ENCODE peak calls at places on chromosomes 13 and 19, in ten cellular contexts. I is A549, O is uterus, T is heart right ventricle, K is AG09309, R is dorsolateral prefrontal cortex, P is hepatocyte, W is lower lobe of right lung, M is GM12865, F is gastrocnemius medialis. X is an unnamed sample.

GRCh38 chr19:14054099-14054498 is 7.8 kb downstream of the PALM3 start:
- DNase-seq in I (no peak), O (no peak), T (no peak), K (no peak), R (no peak), P (no peak), W (no peak), M (no peak), F (no peak), X (no peak)

GRCh38 chr13:80337011-80337688 is 3.8 kb downstream of the SPRY2 start:
- DNase-seq in I (no peak), O (no peak), T (no peak), K (no peak), R (no peak), P (peak; percentile 20), W (no peak), M (no peak), F (peak; percentile 23), X (no peak)

GRCh38 chr13:29522044-29522685 is 73.3 kb downstream of the SLC7A1 start:
- DNase-seq in I (no peak), O (peak; percentile 65), T (no peak), K (peak; percentile 98), R (no peak), P (peak; percentile 34), W (no peak), M (no peak), F (peak; percentile 45), X (peak; percentile 97)

GRCh38 chr19:55080915-55081772 is 5.5 kb downstream of the EPS8L1 start:
- DNase-seq in I (peak; percentile 89), O (peak; percentile 53), T (peak; percentile 73), K (no peak), R (no peak), P (peak; percentile 87), W (peak; percentile 90), M (peak; percentile 96), F (peak; percentile 48), X (peak; percentile 73)

GRCh38 chr19:31675187-31675913 is 326.1 kb upstream of the TSHZ3 start:
- DNase-seq in I (no peak), O (no peak), T (no peak), K (peak; percentile 1), R (no peak), P (no peak), W (no peak), M (no peak), F (no peak), X (peak; percentile 38)

GRCh38 chr13:79128158-79128557 is 277.9 kb downstream of the RBM26 start:
- DNase-seq in I (peak; percentile 9), O (no peak), T (no peak), K (no peak), R (no peak), P (peak; percentile 7), W (no peak), M (peak; percentile 32), F (no peak), X (peak; percentile 76)

GRCh38 chr13:44759222-44759721 is 183.1 kb upstream of the TSC22D1 start:
- DNase-seq in I (no peak), O (no peak), T (no peak), K (no peak), R (no peak), P (peak; percentile 25), W (no peak), M (no peak), F (peak; percentile 72), X (no peak)

GRCh38 chr13:37608750-37609339 is 10.3 kb upstream of the POSTN start:
- DNase-seq in I (no peak), O (no peak), T (no peak), K (no peak), R (no peak), P (no peak), W (no peak), M (no peak), F (no peak), X (no peak)

GRCh38 chr13:67273001-67273400 is 42.9 kb upstream of the PCDH9 start:
- DNase-seq in I (no peak), O (no peak), T (no peak), K (no peak), R (no peak), P (no peak), W (no peak), M (no peak), F (no peak), X (no peak)

GRCh38 chr19:46717716-46718143 is 816 bp upstream of the PRKD2 start:
- DNase-seq in I (no peak), O (no peak), T (no peak), K (no peak), R (no peak), P (no peak), W (no peak), M (peak; percentile 40), F (no peak), X (no peak)

GRCh38 chr13:110409581-110409992 is 102.5 kb downstream of the COL4A2 start:
- DNase-seq in I (no peak), O (no peak), T (peak; percentile 57), K (no peak), R (no peak), P (no peak), W (no peak), M (no peak), F (no peak), X (peak; percentile 90)

GRCh38 chr19:17376935-17377600 is at the start of gene PLVAP:
- DNase-seq in I (no peak), O (no peak), T (peak; percentile 41), K (no peak), R (no peak), P (no peak), W (peak; percentile 50), M (no peak), F (no peak), X (no peak)

GRCh38 chr19:39409207-39409885 is 2.7 kb downstream of the ZFP36 start:
- DNase-seq in I (peak; percentile 89), O (peak; percentile 95), T (peak; percentile 90), K (no peak), R (peak; percentile 75), P (peak; percentile 96), W (peak; percentile 96), M (peak; percentile 88), F (peak; percentile 95), X (peak; percentile 78)

GRCh38 chr13:51772781-51773180 is 31.2 kb downstream of the DHRS12 start:
- DNase-seq in I (no peak), O (no peak), T (no peak), K (no peak), R (no peak), P (no peak), W (no peak), M (no peak), F (no peak), X (no peak)

GRCh38 chr13:51777921-51778320 is 26.0 kb downstream of the DHRS12 start:
- DNase-seq in I (no peak), O (no peak), T (no peak), K (no peak), R (no peak), P (no peak), W (no peak), M (no peak), F (no peak), X (no peak)

GRCh38 chr13:51778407-51778806 is 25.6 kb downstream of the DHRS12 start:
- DNase-seq in I (no peak), O (no peak), T (no peak), K (no peak), R (no peak), P (no peak), W (no peak), M (no peak), F (no peak), X (no peak)

GRCh38 chr13:51773515-51773914 is 30.4 kb downstream of the DHRS12 start:
- DNase-seq in I (no peak), O (no peak), T (no peak), K (no peak), R (no peak), P (no peak), W (no peak), M (no peak), F (no peak), X (no peak)

GRCh38 chr13:51776179-51776578 is 27.8 kb downstream of the DHRS12 start:
- DNase-seq in I (no peak), O (no peak), T (no peak), K (no peak), R (no peak), P (no peak), W (no peak), M (no peak), F (no peak), X (no peak)
- TF ChIP-seq CTCF in I (no peak), O (no peak), T (no peak), K (no peak), R (no peak), P (no peak), W (no peak), M (no peak), F (no peak), X (no peak)

GRCh38 chr19:28737021-28737525 is 475.9 kb downstream of the UQCRFS1 start:
- DNase-seq in I (peak; percentile 35), O (no peak), T (no peak), K (peak; percentile 28), R (no peak), P (peak; percentile 43), W (no peak), M (peak; percentile 61), F (no peak), X (peak; percentile 13)

GRCh38 chr19:28731113-28731512 is 481.8 kb downstream of the UQCRFS1 start:
- DNase-seq in I (no peak), O (no peak), T (no peak), K (no peak), R (no peak), P (no peak), W (no peak), M (no peak), F (no peak), X (no peak)

GRCh38 chr19:28731577-28731976 is 481.4 kb downstream of the UQCRFS1 start:
- DNase-seq in I (no peak), O (no peak), T (no peak), K (no peak), R (no peak), P (no peak), W (no peak), M (no peak), F (no peak), X (no peak)

GRCh38 chr19:28737526-28737925 is 475.4 kb downstream of the UQCRFS1 start:
- DNase-seq in I (no peak), O (no peak), T (no peak), K (no peak), R (no peak), P (no peak), W (no peak), M (no peak), F (no peak), X (no peak)

GRCh38 chr19:28736528-28736927 is 476.4 kb downstream of the UQCRFS1 start:
- DNase-seq in I (no peak), O (no peak), T (no peak), K (no peak), R (no peak), P (no peak), W (no peak), M (no peak), F (no peak), X (no peak)
- H3K4me3 ChIP-seq in I (no peak overlapping the region), O (no peak overlapping the region), T (no peak overlapping the region), K (no peak overlapping the region), R (no peak overlapping the region), P (no peak overlapping the region), W (no peak overlapping the region), M (no peak overlapping the region), F (no peak overlapping the region), X (no peak overlapping the region)

GRCh38 chr13:48682452-48682851 is 28.7 kb downstream of the CYSLTR2 start:
- DNase-seq in I (no peak), O (no peak), T (no peak), K (no peak), R (no peak), P (no peak), W (no peak), M (no peak), F (no peak), X (no peak)
- TF ChIP-seq CTCF in I (no peak), O (no peak), T (no peak), K (no peak), R (no peak), P (no peak), W (no peak), M (no peak), F (no peak), X (no peak)

GRCh38 chr13:27959976-27960361 is 9.1 kb downstream of the CDX2 start:
- DNase-seq in I (no peak), O (no peak), T (no peak), K (no peak), R (no peak), P (no peak), W (no peak), M (no peak), F (no peak), X (no peak)
- H3K4me3 ChIP-seq in I (peak overlapping the region; percentile 58), O (no peak overlapping the region), T (peak overlapping the region; percentile 30), K (peak overlapping the region; percentile 4), R (peak overlapping the region; percentile 19), P (peak overlapping the region; percentile 27), W (peak overlapping the region; percentile 45), M (no peak overlapping the region), F (peak overlapping the region; percentile 58), X (peak overlapping the region; percentile 15)